ENCODE peak calls at places on chromosomes 3 and 15, in five cellular contexts. M, Q, E, I and V are unnamed samples.

GRCh38 chr15:74384566-74385441 is 17.4 kb upstream of the CYP11A1 start:
- DNase-seq in M (no peak), Q (peak), E (no peak), I (no peak), V (no peak)

GRCh38 chr15:56892651-56893348 is 25.6 kb upstream of the TCF12 start:
- DNase-seq in M (no peak), Q (no peak), E (no peak), I (no peak), V (no peak)

GRCh38 chr3:194876403-194877165 is 190.9 kb downstream of the FAM43A start:
- DNase-seq in M (no peak), Q (no peak), E (no peak), I (no peak), V (peak)

GRCh38 chr15:42194502-42194901 is 13.6 kb downstream of the VPS39 start:
- DNase-seq in M (no peak), Q (no peak), E (no peak), I (peak), V (no peak)

GRCh38 chr15:89647191-89647851 is 7.9 kb downstream of the KIF7 start:
- DNase-seq in M (peak), Q (peak), E (peak), I (peak), V (peak)

GRCh38 chr3:11651900-11652299 is 8.2 kb upstream of the VGLL4 start:
- DNase-seq in M (peak), Q (no peak), E (peak), I (no peak), V (no peak)

GRCh38 chr3:119589087-119589773 is 8.5 kb upstream of the PLA1A start:
- DNase-seq in M (no peak), Q (no peak), E (no peak), I (no peak), V (no peak)

GRCh38 chr3:115072265-115073008 is 74.7 kb downstream of the ZBTB20 start:
- DNase-seq in M (no peak), Q (no peak), E (no peak), I (no peak), V (no peak)

GRCh38 chr3:122940628-122941086 is 86.9 kb downstream of the SEMA5B start:
- DNase-seq in M (no peak), Q (peak), E (peak), I (no peak), V (no peak)

GRCh38 chr15:56491110-56491722 is 26.3 kb upstream of the MNS1 start:
- DNase-seq in M (peak), Q (peak), E (peak), I (peak), V (peak)

GRCh38 chr3:71356272-71356671 is 227.3 kb downstream of the FOXP1 start:
- DNase-seq in M (no peak), Q (no peak), E (no peak), I (no peak), V (no peak)

GRCh38 chr3:69770219-69770618 is 31.0 kb downstream of the MITF start:
- DNase-seq in M (no peak), Q (no peak), E (no peak), I (no peak), V (no peak)

GRCh38 chr3:116980106-116980505 is 270.5 kb downstream of the TUSC7 start:
- DNase-seq in M (no peak), Q (no peak), E (no peak), I (no peak), V (no peak)

GRCh38 chr3:143139786-143140185 is 20.2 kb downstream of the CHST2 start:
- DNase-seq in M (no peak), Q (peak), E (no peak), I (peak), V (peak)

GRCh38 chr3:177824190-177824786 is 627.0 kb upstream of the TBL1XR1 start:
- DNase-seq in M (no peak), Q (peak), E (peak), I (no peak), V (peak)

GRCh38 chr15:88727439-88727838 is 75.8 kb upstream of the ACAN start:
- DNase-seq in M (no peak), Q (no peak), E (no peak), I (peak), V (no peak)

GRCh38 chr3:36714343-36714742 is 50.0 kb downstream of the DCLK3 start:
- DNase-seq in M (no peak), Q (no peak), E (no peak), I (no peak), V (no peak)

GRCh38 chr3:48997714-48998637 is 7.9 kb downstream of the P4HTM start:
- DNase-seq in M (peak), Q (no peak), E (peak), I (peak), V (no peak)

GRCh38 chr3:126394179-126394976 is at the start of gene CFAP100:
- DNase-seq in M (peak), Q (peak), E (no peak), I (peak), V (peak)

GRCh38 chr15:57510647-57511046 is 81.1 kb upstream of the MYZAP start:
- DNase-seq in M (no peak), Q (peak), E (no peak), I (no peak), V (no peak)

GRCh38 chr3:194075088-194075615 is 60.8 kb upstream of the HES1 start:
- DNase-seq in M (no peak), Q (no peak), E (no peak), I (no peak), V (no peak)

GRCh38 chr3:113534365-113534764 is 2.0 kb downstream of the SIDT1 start:
- DNase-seq in M (no peak), Q (no peak), E (no peak), I (no peak), V (no peak)

GRCh38 chr15:90086868-90087268 is 15.4 kb downstream of the IDH2 start:
- DNase-seq in M (no peak), Q (peak), E (peak), I (peak), V (no peak)

GRCh38 chr15:52006702-52007340 is 12.2 kb upstream of the MAPK6 start:
- DNase-seq in M (no peak), Q (no peak), E (no peak), I (no peak), V (no peak)

GRCh38 chr3:103991461-103992115 is 1375.1 kb upstream of the ALCAM start:
- DNase-seq in M (no peak), Q (no peak), E (peak), I (peak), V (no peak)

GRCh38 chr15:87681054-87681453 is 575.5 kb downstream of the NTRK3 start:
- DNase-seq in M (no peak), Q (no peak), E (no peak), I (no peak), V (no peak)

GRCh38 chr3:194177156-194177555 is 41.2 kb downstream of the HES1 start:
- DNase-seq in M (no peak), Q (no peak), E (no peak), I (no peak), V (no peak)

GRCh38 chr15:25658560-25658959 is 204.6 kb downstream of the ATP10A start:
- DNase-seq in M (no peak), Q (no peak), E (no peak), I (no peak), V (no peak)